ENCODE peak calls at places on chromosomes 16 and 17, in four cellular contexts. Q, O, D and U are unnamed samples.

GRCh38 chr17:34663714-34664113 is 84.3 kb downstream of the TMEM132E start:
- DNase-seq in D (no peak), Q (no peak), O (no peak), U (no peak)

GRCh38 chr16:57607676-57608461 is 20.6 kb upstream of the ADGRG1 start:
- DNase-seq in Q (no peak), D (no peak), O (no peak), U (no peak)

GRCh38 chr17:3724373-3725077 is 822 bp downstream of the HASPIN start:
- DNase-seq in Q (no peak), D (no peak), O (no peak), U (peak)

GRCh38 chr17:58388302-58389190 is 28.8 kb downstream of the RNF43 start:
- DNase-seq in Q (no peak), O (no peak), D (no peak), U (no peak)

GRCh38 chr17:72305964-72306551 is 185.2 kb downstream of the SOX9 start:
- DNase-seq in Q (peak), D (no peak), O (no peak), U (no peak)

GRCh38 chr17:28686296-28686695 is 24.3 kb downstream of the SUPT6H start:
- DNase-seq in Q (no peak), O (no peak), D (no peak), U (no peak)

GRCh38 chr16:74199066-74199841 is 97.4 kb upstream of the PSMD7 start:
- DNase-seq in D (no peak), O (no peak), Q (no peak), U (no peak)

GRCh38 chr16:87971933-87972332 is 20.7 kb downstream of the BANP start:
- DNase-seq in O (no peak), Q (no peak), D (no peak), U (no peak)